ENCODE peak calls at places on chromosomes 11 and 22, in eight cellular contexts. Y is suprapubic skin, P is H1, S is HL-60, F is upper lobe of left lung, Z is vagina, T is GM12891, R is SK-N-MC. X is an unnamed sample.

GRCh38 chr11:120260616-120261015 is 20.7 kb downstream of the POU2F3 start:
- DNase-seq in Y (no peak), T (no peak), Z (no peak), R (no peak), P (no peak), S (no peak), F (no peak), X (no peak)

GRCh38 chr11:61974766-61975631 is 7.6 kb upstream of the FTH1 start:
- DNase-seq in F (peak), R (no peak), Z (no peak), Y (no peak), T (no peak), P (no peak), S (no peak), X (peak)

GRCh38 chr11:61545341-61545740 is 35.5 kb downstream of the SYT7 start:
- DNase-seq in T (peak), S (no peak), F (no peak), R (no peak), Z (no peak), Y (no peak), P (no peak), X (no peak)

GRCh38 chr11:113385749-113386148 is 1.8 kb upstream of the ANKK1 start:
- DNase-seq in Y (no peak), R (no peak), F (peak), S (no peak), P (no peak), T (no peak), Z (no peak), X (no peak)

GRCh38 chr11:59172345-59173079 is 580 bp downstream of the DTX4 start:
- DNase-seq in P (peak), R (no peak), Y (no peak), Z (no peak), S (no peak), T (peak), F (peak), X (peak)

GRCh38 chr11:98003606-98004371 is 1017.0 kb upstream of the CNTN5 start:
- DNase-seq in Y (no peak), F (no peak), P (no peak), S (no peak), T (no peak), Z (no peak), R (no peak), X (no peak)

GRCh38 chr11:73028621-73029020 is 113.5 kb downstream of the FCHSD2 start:
- DNase-seq in T (no peak), Y (no peak), P (no peak), Z (no peak), S (peak), F (peak), R (no peak), X (no peak)

GRCh38 chr22:33722817-33723216 is 197.5 kb downstream of the LARGE1 start:
- DNase-seq in R (no peak), P (no peak), Z (no peak), F (no peak), S (no peak), T (no peak), Y (no peak), X (no peak)

GRCh38 chr11:73429121-73429740 is 53.0 kb downstream of the RELT start:
- DNase-seq in P (no peak), Y (no peak), F (no peak), R (no peak), T (no peak), S (no peak), Z (no peak), X (no peak)

GRCh38 chr22:37192232-37192631 is 4.2 kb upstream of the C1QTNF6 start:
- DNase-seq in R (no peak), T (no peak), S (no peak), F (no peak), Y (no peak), P (no peak), Z (no peak), X (no peak)

GRCh38 chr11:62708423-62709261 is 1.2 kb downstream of the GNG3 start:
- DNase-seq in Y (no peak), T (no peak), R (no peak), S (no peak), P (peak), F (peak), Z (no peak), X (peak)

GRCh38 chr11:17978553-17979287 is 34.1 kb downstream of the SERGEF start:
- DNase-seq in Y (no peak), R (no peak), T (peak), F (peak), P (peak), S (no peak), Z (no peak), X (peak)

GRCh38 chr11:87260811-87261210 is 223.1 kb downstream of the TMEM135 start:
- DNase-seq in Y (no peak), S (no peak), R (no peak), P (no peak), F (no peak), Z (no peak), T (no peak), X (no peak)

GRCh38 chr11:132888226-132888625 is 644.1 kb downstream of the OPCML start:
- DNase-seq in T (no peak), F (no peak), Y (no peak), Z (no peak), P (no peak), R (no peak), S (no peak), X (no peak)

GRCh38 chr11:89016214-89016613 is 49.6 kb downstream of the GRM5 start:
- DNase-seq in S (no peak), Z (no peak), R (no peak), T (no peak), P (no peak), Y (no peak), F (no peak), X (no peak)

GRCh38 chr11:129976371-129976770 is 26.3 kb downstream of the PRDM10 start:
- DNase-seq in Y (no peak), S (no peak), R (no peak), P (no peak), F (no peak), T (no peak), Z (no peak), X (no peak)

GRCh38 chr11:87878373-87878779 is 296.9 kb downstream of the RAB38 start:
- DNase-seq in T (no peak), R (peak), S (no peak), F (no peak), P (no peak), Y (no peak), Z (no peak), X (no peak)

GRCh38 chr11:126174816-126175215 is 36.6 kb downstream of the RPUSD4 start:
- DNase-seq in R (no peak), T (no peak), S (no peak), F (no peak), Z (no peak), Y (no peak), P (no peak), X (no peak)

GRCh38 chr11:19502691-19503253 is 209.9 kb upstream of the NAV2 start:
- DNase-seq in Z (no peak), R (no peak), T (no peak), S (no peak), P (no peak), Y (no peak), F (no peak), X (no peak)

DNA sequence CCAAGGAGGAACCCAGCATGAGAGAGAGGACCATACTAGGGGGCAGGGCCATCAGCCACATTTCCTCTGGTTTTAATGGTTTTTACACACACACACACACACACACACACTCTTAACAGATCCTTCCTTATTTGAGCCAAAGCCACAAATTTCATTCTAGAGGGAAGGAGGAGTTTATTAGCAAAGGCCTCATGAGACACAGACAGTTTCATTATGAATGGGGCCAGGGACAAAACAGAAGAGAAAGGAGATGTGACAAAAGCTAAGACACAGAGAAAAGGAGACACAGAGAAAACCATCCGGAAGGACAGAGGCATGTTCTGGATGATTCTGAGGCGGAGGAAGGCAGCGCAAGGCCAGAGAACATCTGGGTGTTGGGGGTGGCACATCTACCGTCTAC is 32.2 kb upstream of the ARFGAP3 start:
- DNase-seq in Y (no peak), F (no peak), S (peak), R (no peak), Z (no peak), T (peak), P (no peak), X (no peak)
- TF ChIP-seq POLR2AphosphoS5 in Y (no peak), F (no peak), S (peak), R (no peak), Z (no peak), T (no peak), P (no peak), X (no peak)

DNA sequence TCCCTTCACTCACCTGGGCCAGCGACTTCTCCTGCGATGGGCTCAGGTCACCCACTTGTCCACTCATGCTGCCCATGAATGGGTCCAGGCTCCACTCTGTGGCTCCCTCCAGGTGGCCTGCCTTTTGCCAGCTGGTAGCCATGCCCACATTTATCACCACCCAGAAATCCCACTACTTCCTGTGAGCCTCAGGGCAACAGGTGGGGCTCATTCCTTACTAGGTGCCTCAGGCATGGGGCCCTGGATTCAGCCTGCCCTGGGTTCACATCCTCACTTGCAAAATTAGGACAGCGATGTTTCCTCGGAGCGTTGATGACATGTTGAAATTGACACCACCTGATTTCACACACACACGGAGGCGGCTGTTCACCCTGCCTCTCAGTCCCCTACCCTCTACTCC is at the start of gene SEC14L6:
- DNase-seq in Y (no peak), R (no peak), S (no peak), Z (no peak), F (no peak), T (no peak), P (no peak), X (no peak)
- TF ChIP-seq POLR2AphosphoS5 in Y (no peak), R (no peak), S (no peak), Z (no peak), F (no peak), T (no peak), P (no peak), X (no peak)

GRCh38 chr11:121575250-121575962 is 122.6 kb upstream of the SORL1-AS1 start:
- DNase-seq in R (no peak), T (no peak), S (peak), Z (peak), P (no peak), Y (no peak), F (peak), X (peak)
- TF ChIP-seq POLR2AphosphoS5 in R (no peak), T (no peak), S (peak), Z (peak), P (no peak), Y (no peak), F (peak), X (peak)

DNA sequence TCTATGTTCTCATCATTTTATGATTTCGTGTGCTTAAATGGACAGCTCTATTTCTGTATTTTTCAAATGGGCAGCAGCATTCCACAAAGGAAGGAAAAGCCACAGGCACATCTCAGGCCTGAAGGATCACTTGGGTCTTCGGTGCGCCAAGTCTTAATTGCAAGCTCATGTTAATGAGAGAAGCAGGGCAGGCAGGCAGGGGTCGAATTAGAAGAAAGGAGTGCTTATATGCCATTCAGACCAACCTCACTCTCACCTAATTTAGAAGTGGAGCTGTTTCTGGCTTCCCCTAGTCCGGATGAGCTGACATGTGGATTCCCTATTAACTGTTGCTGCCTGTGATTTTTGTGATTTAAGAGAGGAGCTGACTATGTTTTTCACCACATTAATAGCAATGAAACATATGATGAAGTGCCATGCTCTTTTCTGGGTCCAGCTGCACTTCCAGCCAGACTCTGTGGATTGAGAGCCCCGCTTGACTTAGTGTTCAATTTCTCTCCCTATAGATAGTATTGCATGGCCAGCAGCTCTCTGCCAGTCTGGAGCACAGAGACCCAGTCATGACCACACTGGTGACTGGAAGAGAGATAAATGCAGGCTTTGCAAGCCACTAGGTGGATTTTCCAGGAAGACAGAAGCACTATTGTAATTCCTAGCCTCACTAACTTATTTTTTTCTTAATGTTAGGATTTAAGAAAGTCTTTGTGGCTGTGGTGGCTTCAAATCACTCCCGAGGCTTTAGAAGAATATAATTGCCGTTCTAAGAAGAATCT is 373.9 kb upstream of the FAT3 start:
- DNase-seq in T (no peak), R (no peak), Z (no peak), S (no peak), Y (no peak), P (no peak), F (no peak), X (no peak)
- TF ChIP-seq POLR2AphosphoS5 in T (no peak), R (no peak), Z (no peak), S (no peak), Y (no peak), P (no peak), F (no peak), X (no peak)

GRCh38 chr11:34810107-34810562 is 106.0 kb downstream of the APIP start:
- DNase-seq in F (no peak), Y (no peak), R (no peak), P (no peak), Z (no peak), T (no peak), S (no peak), X (no peak)
- TF ChIP-seq POLR2AphosphoS5 in F (no peak), Y (no peak), R (no peak), P (no peak), Z (no peak), T (no peak), S (no peak), X (no peak)

GRCh38 chr11:111554532-111554931 is 14.0 kb downstream of the LAYN start:
- DNase-seq in P (no peak), R (no peak), Z (no peak), Y (no peak), T (no peak), F (no peak), S (no peak), X (no peak)

GRCh38 chr11:111560785-111561184 is 20.3 kb downstream of the LAYN start:
- DNase-seq in S (no peak), R (no peak), P (no peak), T (no peak), Z (no peak), Y (no peak), F (no peak), X (no peak)

GRCh38 chr11:111555255-111555654 is 14.7 kb downstream of the LAYN start:
- DNase-seq in R (no peak), S (no peak), Y (no peak), Z (no peak), P (no peak), T (no peak), F (no peak), X (no peak)

GRCh38 chr11:111559791-111560190 is 19.3 kb downstream of the LAYN start:
- DNase-seq in P (no peak), Y (no peak), T (no peak), F (no peak), S (no peak), Z (no peak), R (no peak), X (no peak)

GRCh38 chr11:111557425-111558111 is 17.0 kb downstream of the LAYN start:
- DNase-seq in F (no peak), T (no peak), Y (no peak), R (no peak), S (no peak), Z (no peak), P (no peak), X (no peak)
- TF ChIP-seq POLR2AphosphoS5 in F (peak), T (no peak), Y (no peak), R (no peak), S (no peak), Z (peak), P (no peak), X (peak)

DNA sequence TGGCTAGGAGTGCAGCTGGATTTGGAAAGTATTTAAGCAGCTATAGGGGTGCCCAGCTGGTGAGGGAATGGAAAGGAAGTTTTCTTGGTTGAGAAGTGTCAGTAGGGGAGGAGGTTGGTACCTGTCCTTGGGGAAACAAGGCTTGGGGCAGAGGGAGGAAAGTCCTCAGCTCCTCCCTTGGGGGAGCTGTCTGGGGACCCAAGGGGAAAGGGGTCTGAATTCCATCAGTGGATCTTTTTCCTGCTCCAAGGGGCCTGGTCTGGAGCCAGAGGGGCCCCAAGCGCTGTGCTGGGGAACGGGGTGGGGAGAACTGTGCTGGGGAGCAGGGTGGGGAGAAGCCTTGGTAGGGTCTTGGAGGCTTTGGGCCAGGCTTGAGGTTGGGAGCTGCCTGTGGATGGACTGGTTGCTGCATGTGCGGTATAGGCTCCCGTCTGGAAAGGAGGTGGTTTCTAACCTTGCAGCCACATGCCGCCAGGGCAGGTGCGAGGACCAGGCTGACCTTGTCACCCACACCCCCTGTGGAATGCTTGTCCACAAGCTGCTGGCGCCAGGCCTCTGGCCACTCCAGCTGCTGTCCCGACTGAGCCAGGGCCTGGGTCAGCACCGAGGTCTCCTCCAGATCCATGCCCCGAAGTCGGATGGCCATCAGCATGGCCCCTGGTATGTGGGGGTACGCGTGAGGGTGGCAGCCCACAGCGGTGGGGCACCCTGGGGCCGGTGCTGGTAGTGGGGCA is 963 bp downstream of the TYMP start:
- DNase-seq in S (no peak), Y (peak), P (peak), F (no peak), R (no peak), T (no peak), Z (no peak), X (no peak)
- TF ChIP-seq POLR2AphosphoS5 in S (no peak), Y (no peak), P (no peak), F (peak), R (no peak), T (no peak), Z (no peak), X (no peak)

GRCh38 chr22:17266261-17266971 is 47.2 kb upstream of the ADA2 start:
- DNase-seq in P (peak), Y (no peak), T (no peak), Z (no peak), R (peak), S (no peak), F (no peak), X (no peak)
- TF ChIP-seq POLR2AphosphoS5 in P (no peak), Y (no peak), T (no peak), Z (no peak), R (peak), S (no peak), F (no peak), X (no peak)

GRCh38 chr22:41664951-41665350 is 23.7 kb downstream of the SNU13 start:
- DNase-seq in R (no peak), S (no peak), T (no peak), P (no peak), Y (peak), Z (no peak), F (no peak), X (no peak)

GRCh38 chr22:41661713-41662112 is 27.0 kb downstream of the SNU13 start:
- DNase-seq in F (no peak), T (no peak), P (no peak), Y (no peak), Z (no peak), R (no peak), S (no peak), X (no peak)

GRCh38 chr22:41661088-41661487 is 27.6 kb downstream of the SNU13 start:
- DNase-seq in T (no peak), R (no peak), P (no peak), S (no peak), F (no peak), Y (no peak), Z (no peak), X (no peak)

GRCh38 chr22:41660416-41660815 is 28.3 kb downstream of the SNU13 start:
- DNase-seq in T (no peak), Y (no peak), R (no peak), F (no peak), Z (no peak), S (no peak), P (no peak), X (no peak)

GRCh38 chr22:41664490-41664889 is 24.2 kb downstream of the SNU13 start:
- DNase-seq in R (no peak), T (no peak), Y (no peak), P (no peak), F (no peak), Z (no peak), S (no peak), X (no peak)
- TF ChIP-seq POLR2AphosphoS5 in R (no peak), T (no peak), Y (no peak), P (no peak), F (no peak), Z (no peak), S (no peak), X (no peak)

GRCh38 chr11:2374456-2375201 is 2.5 kb upstream of the CD81 start:
- DNase-seq in S (no peak), P (no peak), R (no peak), T (no peak), F (no peak), Y (no peak), Z (no peak), X (no peak)

GRCh38 chr11:2377511-2378443 is 667 bp downstream of the CD81 start:
- DNase-seq in Z (no peak), S (no peak), F (peak), P (peak), Y (no peak), R (no peak), T (peak), X (peak)

GRCh38 chr11:2375964-2376551 is 1.1 kb upstream of the CD81 start:
- DNase-seq in T (no peak), F (no peak), S (no peak), P (no peak), Y (no peak), R (no peak), Z (no peak), X (no peak)

GRCh38 chr11:2376751-2377451 is at the start of gene CD81:
- DNase-seq in F (peak), S (no peak), R (no peak), Z (no peak), T (peak), Y (no peak), P (peak), X (peak)

DNA sequence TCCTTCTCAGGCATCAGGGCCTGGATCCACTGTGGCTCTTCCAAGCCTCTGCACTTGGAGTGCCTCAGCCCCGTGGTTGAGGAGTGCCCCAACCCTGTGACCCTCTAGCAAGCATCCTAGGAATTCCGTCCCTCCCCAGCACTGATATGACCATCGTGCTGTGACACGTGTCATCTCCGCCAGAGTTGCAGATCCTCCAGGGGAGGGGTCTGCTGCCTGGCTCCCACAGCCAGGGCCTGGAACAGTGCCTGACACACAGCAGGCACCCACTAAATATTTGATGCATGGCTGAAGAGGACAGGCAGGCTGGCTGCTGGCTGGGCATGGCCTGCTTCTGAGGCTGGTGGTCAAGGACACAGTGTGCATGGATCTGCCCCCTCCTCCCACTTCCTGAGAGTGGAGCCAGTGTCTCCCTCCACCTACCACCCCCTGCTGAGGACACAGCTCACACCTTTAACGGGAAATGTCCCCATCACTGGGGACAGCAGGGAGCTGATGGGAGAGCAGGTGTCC is 1.7 kb upstream of the CD81 start:
- DNase-seq in T (no peak), R (no peak), Y (no peak), F (no peak), S (no peak), Z (no peak), P (no peak), X (no peak)
- TF ChIP-seq POLR2AphosphoS5 in T (no peak), R (no peak), Y (no peak), F (no peak), S (no peak), Z (no peak), P (no peak), X (no peak)

X was measured in stomach.